ENCODE peak calls at places on chromosome 3, in six cellular contexts. U is fibroblast of lung; I is NCI-H1694; G is AG08396; N is right cardiac atrium; F is activated naive CD4-positive, alpha-beta T cell treated with anti-CD3 and anti-CD28 coated beads, Interleukin-2, amount 50 U/mL, for 16 hours. J is an unnamed sample.

GRCh38 chr3:123123716-123124616 is 57.1 kb downstream of the PDIA5 start:
- DNase-seq in F (no peak), N (no peak), G (no peak), I (no peak), U (no peak), J (no peak)

GRCh38 chr3:119841808-119842471 is 60.0 kb downstream of the NR1I2 start:
- DNase-seq in N (no peak), U (no peak), G (no peak), F (no peak), I (no peak), J (no peak)

GRCh38 chr3:28050895-28051294 is 190.5 kb upstream of the CMC1 start:
- DNase-seq in G (no peak), N (no peak), I (no peak), U (no peak), F (peak), J (peak)

GRCh38 chr3:64792458-64792857 is 104.7 kb upstream of the ADAMTS9 start:
- DNase-seq in G (no peak), I (no peak), F (no peak), U (no peak), N (no peak), J (no peak)

GRCh38 chr3:154050216-154050615 is 71.0 kb upstream of the ARHGEF26 start:
- DNase-seq in N (no peak), I (no peak), G (no peak), U (no peak), F (no peak), J (no peak)

GRCh38 chr3:38984731-38985130 is 67.0 kb downstream of the SCN11A start:
- DNase-seq in I (no peak), U (no peak), F (no peak), N (no peak), G (no peak), J (no peak)

GRCh38 chr3:101513419-101513986 is 491 bp upstream of the SENP7 start:
- DNase-seq in U (no peak), N (no peak), I (no peak), F (no peak), G (no peak), J (no peak)

GRCh38 chr3:24323272-24323671 is 171.4 kb downstream of the THRB start:
- DNase-seq in G (no peak), I (no peak), F (no peak), U (no peak), N (no peak), J (no peak)

GRCh38 chr3:53773586-53774368 is 72.4 kb downstream of the CHDH start:
- DNase-seq in U (peak), N (no peak), F (no peak), I (no peak), G (peak), J (no peak)

GRCh38 chr3:14791343-14791945 is 27.3 kb upstream of the FGD5 start:
- DNase-seq in U (peak), F (peak), N (peak), I (no peak), G (peak), J (peak)